ENCODE peak calls at places on chromosomes 4 and X, in ten cellular contexts. U is dorsolateral prefrontal cortex, C is sigmoid colon, I is fibroblast of the aortic adventitia, N is transverse colon, X is right lobe of liver, Z is glutamatergic neuron, D is astrocyte of the spinal cord, S is cardiac muscle cell, M is fibroblast of pulmonary artery. A is an unnamed sample.

GRCh38 chrX:50988649-50989048 is 78.1 kb downstream of the BMP15 start:
- DNase-seq in D (peak), S (peak), I (peak), N (no peak), M (peak), C (no peak), X (no peak), Z (no peak), U (peak), A (peak)

GRCh38 chr4:138263438-138263837 is 21.3 kb upstream of the SLC7A11 start:
- DNase-seq in X (no peak), U (no peak), S (no peak), M (peak), Z (no peak), C (no peak), I (peak), D (no peak), N (no peak), A (no peak)

GRCh38 chrX:73262991-73263390 is 48.3 kb upstream of the NAP1L2 start:
- DNase-seq in N (no peak), C (no peak), I (peak), S (no peak), X (no peak), Z (no peak), M (no peak), D (no peak), U (no peak), A (no peak)

GRCh38 chrX:119784747-119785446 is 6.5 kb downstream of the RPL39 start:
- DNase-seq in I (peak), X (no peak), Z (peak), D (no peak), N (peak), S (no peak), C (no peak), M (peak), U (no peak), A (peak)

GRCh38 chr4:77007358-77008230 is 58.0 kb downstream of the SEPTIN11 start:
- DNase-seq in N (no peak), Z (no peak), C (no peak), S (no peak), D (peak), M (peak), X (no peak), U (no peak), I (peak), A (no peak)

GRCh38 chrX:136251042-136251991 is at the start of gene MAP7D3:
- DNase-seq in C (peak), D (peak), U (peak), X (peak), N (peak), S (peak), Z (peak), M (peak), I (no peak), A (peak)

GRCh38 chr4:121977251-121978168 is 25.6 kb upstream of the TRPC3 start:
- DNase-seq in N (no peak), I (peak), X (no peak), Z (no peak), S (peak), C (no peak), U (no peak), D (no peak), M (no peak), A (no peak)

GRCh38 chr4:73978886-73979285 is 2.9 kb downstream of the PF4 start:
- DNase-seq in N (no peak), X (no peak), S (no peak), M (peak), U (no peak), I (peak), C (no peak), D (peak), Z (no peak), A (no peak)

DNA sequence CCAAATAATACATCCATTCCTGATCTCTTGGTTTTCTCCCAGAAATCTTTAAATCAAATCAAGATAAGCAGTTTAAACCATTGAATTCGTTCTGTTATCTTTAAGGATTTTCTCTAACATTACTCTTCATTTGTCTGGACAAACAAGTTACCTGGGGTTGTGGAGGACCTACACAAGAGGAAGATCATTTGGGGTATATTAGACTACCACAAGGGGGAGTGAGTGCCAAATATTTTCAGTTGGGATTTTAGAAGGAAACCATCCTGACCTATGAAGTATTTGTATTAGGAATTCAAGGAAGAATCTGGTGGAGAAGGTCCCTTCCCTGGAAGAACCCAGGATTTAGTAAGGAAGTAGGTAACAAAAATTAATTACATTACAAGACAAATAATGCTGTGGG is 12.0 kb upstream of the DCHS2 start:
- DNase-seq in S (peak), Z (no peak), C (no peak), N (no peak), M (peak), I (peak), U (no peak), X (no peak), D (peak), A (no peak)
- TF ChIP-seq CTCF in S (peak), Z (peak), C (peak), N (peak), M (peak), I (peak), U (no peak), X (peak), D (peak), A (peak)

DNA sequence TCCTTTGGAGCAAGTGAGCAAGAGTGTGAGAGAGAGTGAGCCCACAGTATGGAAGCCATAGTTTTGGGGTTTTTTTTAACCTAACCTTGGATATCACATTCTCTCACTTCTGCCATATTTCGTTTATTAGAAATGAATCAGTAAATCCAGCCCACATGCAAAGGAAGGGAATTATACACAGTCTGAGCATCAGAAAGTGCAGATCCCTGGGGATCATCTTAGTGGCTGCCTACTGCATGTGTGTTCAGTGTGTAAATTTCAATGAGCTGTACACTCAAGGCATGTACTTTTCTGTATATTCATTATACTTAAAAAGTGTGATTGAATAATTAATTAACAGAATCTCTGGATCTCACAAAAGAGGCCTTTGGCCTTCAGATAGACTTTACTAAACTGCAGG is 133.8 kb upstream of the PRPS2 start:
- DNase-seq in S (no peak), N (no peak), M (no peak), D (no peak), I (no peak), X (no peak), C (no peak), Z (no peak), U (no peak), A (no peak)
- TF ChIP-seq CTCF in S (no peak), N (no peak), M (no peak), D (no peak), I (no peak), X (no peak), C (no peak), Z (no peak), U (no peak), A (no peak)

DNA sequence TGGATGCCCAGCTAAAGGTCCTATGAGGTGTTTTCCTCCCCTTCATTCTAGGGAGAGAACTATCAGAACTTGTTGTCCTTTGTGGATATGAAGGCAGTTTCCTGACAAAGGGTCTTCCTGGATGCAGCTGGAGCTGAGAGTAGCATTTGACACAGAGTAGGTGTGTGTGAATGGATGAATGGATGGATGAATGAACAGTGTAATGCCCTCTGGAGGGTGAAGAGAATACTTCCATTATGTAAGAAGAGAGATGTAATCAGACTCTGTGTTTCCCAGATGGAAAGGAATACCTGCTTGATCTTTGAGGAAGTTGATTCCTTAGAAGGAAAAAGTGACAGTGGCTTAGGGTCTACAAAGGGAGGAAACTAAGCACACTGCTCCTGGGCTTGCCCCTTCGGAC is 55.4 kb upstream of the AADAT start:
- DNase-seq in C (no peak), U (no peak), M (no peak), I (no peak), N (no peak), D (no peak), S (no peak), Z (no peak), X (no peak), A (no peak)
- TF ChIP-seq CTCF in C (no peak), U (no peak), M (no peak), I (no peak), N (no peak), D (no peak), S (no peak), Z (no peak), X (no peak), A (no peak)

GRCh38 chr4:53709693-53710092 is 118.4 kb upstream of the LNX1 start:
- DNase-seq in N (no peak), I (no peak), C (no peak), U (no peak), M (no peak), Z (no peak), S (no peak), X (no peak), D (no peak), A (no peak)
- TF ChIP-seq CTCF in N (no peak), I (peak), C (no peak), U (no peak), M (peak), Z (no peak), S (peak), X (no peak), D (peak), A (no peak)

DNA sequence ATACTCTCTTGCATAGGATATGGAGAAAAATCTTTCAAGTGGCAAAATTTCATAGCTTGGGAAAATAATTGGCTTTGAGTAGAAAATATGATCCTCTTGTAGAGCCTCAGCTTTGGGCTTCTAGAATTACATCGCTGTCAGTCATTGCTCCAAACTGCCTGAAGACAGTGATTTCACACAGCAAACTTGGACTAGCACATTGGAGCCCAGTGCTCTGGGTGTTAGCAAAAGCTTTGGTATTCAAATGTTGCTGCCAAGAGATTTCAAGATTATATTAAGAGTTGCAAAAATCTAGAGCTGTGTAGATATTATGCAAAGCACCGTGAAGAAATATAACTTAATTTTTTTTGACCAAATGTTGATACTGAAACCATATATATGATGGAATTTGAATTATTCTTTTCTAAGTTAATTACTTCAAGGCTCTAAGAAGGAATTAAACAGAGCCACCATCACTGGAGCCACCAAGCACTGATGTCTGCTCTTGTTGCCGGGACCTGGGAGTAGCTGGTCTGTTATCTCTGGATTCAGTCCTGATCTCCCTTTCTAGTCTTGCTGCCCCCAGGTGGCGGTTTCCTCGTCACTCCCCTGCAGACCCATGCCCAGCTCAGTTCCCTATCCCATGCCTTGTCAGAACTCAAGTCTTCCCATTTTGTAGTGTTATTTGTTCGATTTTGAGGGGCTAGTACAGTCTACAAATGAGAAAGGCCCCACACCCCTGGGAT is 260.7 kb upstream of the SFRP2 start:
- DNase-seq in N (peak), D (no peak), S (peak), M (peak), C (no peak), X (peak), I (peak), Z (peak), U (no peak), A (peak)
- TF ChIP-seq CTCF in N (no peak), D (no peak), S (no peak), M (no peak), C (no peak), X (peak), I (peak), Z (no peak), U (no peak), A (no peak)

GRCh38 chr4:70251250-70251944 is 9.0 kb downstream of the CSN3 start:
- DNase-seq in U (no peak), X (no peak), D (no peak), C (no peak), N (no peak), M (no peak), I (no peak), Z (no peak), S (no peak), A (no peak)
- TF ChIP-seq CTCF in U (no peak), X (no peak), D (no peak), C (no peak), N (no peak), M (no peak), I (no peak), Z (no peak), S (no peak), A (no peak)

DNA sequence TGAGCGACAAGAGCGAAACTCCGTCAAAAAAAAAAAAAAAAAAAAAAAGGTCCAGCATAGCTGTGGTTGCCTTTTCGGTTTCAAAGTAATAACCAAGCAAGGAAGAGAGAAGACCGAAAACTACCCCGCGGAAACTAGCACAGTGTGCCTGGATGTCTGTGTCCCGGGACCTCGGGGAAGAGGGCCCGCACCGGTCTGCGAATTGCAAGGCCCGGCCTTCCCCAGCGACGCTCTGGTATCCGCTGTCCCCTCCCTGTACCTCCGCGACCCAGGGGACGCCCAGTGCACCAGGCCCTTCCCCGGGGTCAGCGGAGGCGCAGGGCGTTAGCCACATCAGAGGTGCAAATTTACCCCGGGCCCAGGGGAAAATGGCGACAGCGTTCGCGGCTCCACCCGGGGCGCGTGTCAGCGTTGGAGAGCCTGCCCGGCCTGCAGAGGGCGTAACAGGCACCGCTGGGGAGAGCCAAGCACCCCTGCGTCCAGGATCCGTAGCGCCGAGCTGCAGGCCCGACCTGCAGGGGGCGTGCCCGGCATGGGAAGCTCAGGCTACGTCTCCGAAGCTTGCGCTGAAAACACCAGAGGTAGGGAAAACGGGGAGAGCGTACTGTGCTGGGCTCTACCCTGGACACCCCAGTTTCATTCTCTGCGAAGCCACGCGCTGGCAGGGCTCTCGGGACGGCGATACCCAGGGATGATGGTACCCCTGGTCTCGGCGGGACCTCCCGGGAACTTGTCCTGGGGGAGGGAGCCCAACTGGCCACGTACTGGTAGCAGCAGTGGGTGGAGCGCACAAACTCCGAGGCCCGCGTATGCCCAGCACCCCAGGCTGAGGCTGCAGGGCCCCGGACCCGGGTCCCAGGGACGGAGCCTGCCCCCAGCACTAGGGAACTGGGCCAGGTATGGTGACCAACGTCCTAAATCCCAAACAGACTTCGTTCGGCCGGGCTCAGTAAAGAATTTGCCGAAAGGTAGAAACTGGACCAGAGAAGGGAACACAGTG is 16.2 kb downstream of the NKX6-1 start:
- DNase-seq in D (no peak), N (peak), I (no peak), U (no peak), S (peak), M (peak), X (peak), C (no peak), Z (peak), A (no peak)
- TF ChIP-seq CTCF in D (peak), N (no peak), I (peak), U (peak), S (peak), M (peak), X (peak), C (no peak), Z (peak), A (peak)

DNA sequence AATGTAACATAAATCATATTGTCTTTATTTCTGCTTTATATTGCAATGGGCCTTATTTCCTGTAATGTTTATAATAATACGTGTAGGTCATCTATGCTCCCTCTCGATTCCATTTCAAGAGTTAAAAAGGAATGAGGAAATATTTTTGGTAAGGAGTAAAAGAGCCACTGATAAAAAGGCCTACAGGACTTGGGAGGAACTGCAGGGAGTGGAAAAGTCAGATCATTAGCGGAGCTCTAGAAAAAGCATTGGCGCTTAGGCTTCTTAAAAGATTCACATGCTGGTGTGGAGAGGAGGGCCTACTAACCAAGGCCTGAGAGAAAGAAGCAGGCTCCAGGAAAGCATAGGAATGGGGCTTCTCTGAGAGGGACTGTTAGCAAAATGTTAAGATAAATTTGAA is 82.9 kb upstream of the PNPLA4 start:
- DNase-seq in D (no peak), M (no peak), X (no peak), Z (no peak), I (no peak), U (no peak), C (no peak), S (peak), N (no peak), A (no peak)
- TF ChIP-seq CTCF in D (peak), M (peak), X (no peak), Z (peak), I (peak), U (no peak), C (no peak), S (no peak), N (no peak), A (peak)

DNA sequence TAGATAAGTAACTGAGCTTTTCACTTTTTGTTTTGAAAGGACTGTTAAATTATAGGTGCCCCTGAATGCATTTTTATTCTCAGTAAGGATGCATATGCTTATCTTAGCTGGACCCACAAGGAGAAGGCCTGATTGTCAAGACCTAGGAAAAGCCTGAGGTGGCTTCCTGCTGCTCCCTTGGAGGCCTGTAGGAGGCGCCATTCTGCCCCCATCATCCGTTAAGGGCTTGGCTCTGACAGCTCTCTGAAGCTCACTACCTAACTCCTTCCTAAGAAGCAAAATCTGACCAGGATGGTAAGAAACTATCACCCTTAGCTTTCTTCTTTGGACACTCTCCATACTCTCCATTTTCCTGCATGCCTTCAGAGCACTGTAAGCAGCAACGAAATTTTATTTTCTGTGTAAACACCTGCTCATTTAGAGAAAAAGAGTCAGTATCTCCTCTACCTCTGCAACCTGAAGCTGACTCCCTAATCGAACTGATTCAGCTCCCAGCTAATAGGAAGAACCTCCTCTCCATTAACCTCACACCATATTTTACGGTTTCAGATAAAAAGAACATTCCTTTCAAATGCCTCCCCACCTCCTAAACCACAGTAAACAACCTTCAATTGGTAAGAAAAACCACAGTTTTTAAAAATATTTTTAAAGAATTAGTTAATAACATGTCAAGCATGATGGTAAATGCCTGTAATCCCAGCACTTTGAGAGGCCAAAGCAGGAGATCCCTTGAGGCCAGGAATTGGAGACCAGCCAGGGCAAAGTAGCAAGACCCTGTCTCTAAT is 73.4 kb upstream of the EDNRA start:
- DNase-seq in S (no peak), U (no peak), C (no peak), I (no peak), X (no peak), M (no peak), Z (no peak), D (peak), N (no peak), A (no peak)
- TF ChIP-seq CTCF in S (peak), U (no peak), C (no peak), I (peak), X (no peak), M (peak), Z (peak), D (peak), N (no peak), A (peak)

GRCh38 chr4:21507439-21507838 is 441.1 kb downstream of the KCNIP4 start:
- DNase-seq in C (no peak), S (no peak), Z (no peak), D (peak), I (peak), M (peak), N (no peak), U (no peak), X (no peak), A (no peak)
- TF ChIP-seq CTCF in C (no peak), S (peak), Z (peak), D (peak), I (peak), M (peak), N (no peak), U (no peak), X (no peak), A (peak)

A was measured in nephron progenitor cell.